ENCODE peak calls at places on chromosomes 7 and 10, in four cellular contexts. One of them, this sample, is unnamed.

GRCh38 chr7:157010588-157011332 is at the start of gene MNX1:
- DNase-seq in germinal center: peak
- DNase-seq in activated T-helper 9 cell treated with anti-CD3 and anti-CD28 coated beads, Interleukin-2, amount 50 U/mL, for 16 hours: peak
- DNase-seq in skeletal muscle cell: no peak
- DNase-seq in this sample: no peak

GRCh38 chr7:19674266-19674960 is 34.4 kb downstream of the POLR1F start:
- DNase-seq in activated T-helper 9 cell treated with anti-CD3 and anti-CD28 coated beads, Interleukin-2, amount 50 U/mL, for 16 hours: no peak
- DNase-seq in skeletal muscle cell: peak
- DNase-seq in germinal center: no peak
- DNase-seq in this sample: no peak

GRCh38 chr10:31642296-31642695 is 286.3 kb downstream of the ARHGAP12 start:
- DNase-seq in skeletal muscle cell: no peak
- DNase-seq in activated T-helper 9 cell treated with anti-CD3 and anti-CD28 coated beads, Interleukin-2, amount 50 U/mL, for 16 hours: no peak
- DNase-seq in germinal center: no peak
- DNase-seq in this sample: no peak

GRCh38 chr10:98168147-98168546 is 33.7 kb downstream of the R3HCC1L start:
- DNase-seq in activated T-helper 9 cell treated with anti-CD3 and anti-CD28 coated beads, Interleukin-2, amount 50 U/mL, for 16 hours: no peak
- DNase-seq in germinal center: peak
- DNase-seq in skeletal muscle cell: no peak
- DNase-seq in this sample: no peak

GRCh38 chr10:107611101-107611500 is 446.6 kb upstream of the SORCS1 start:
- DNase-seq in activated T-helper 9 cell treated with anti-CD3 and anti-CD28 coated beads, Interleukin-2, amount 50 U/mL, for 16 hours: no peak
- DNase-seq in germinal center: no peak
- DNase-seq in skeletal muscle cell: no peak
- DNase-seq in this sample: no peak

GRCh38 chr7:77991656-77992055 is 193.1 kb downstream of the PHTF2 start:
- DNase-seq in skeletal muscle cell: no peak
- DNase-seq in germinal center: no peak
- DNase-seq in activated T-helper 9 cell treated with anti-CD3 and anti-CD28 coated beads, Interleukin-2, amount 50 U/mL, for 16 hours: no peak
- DNase-seq in this sample: no peak

GRCh38 chr7:91777522-91777921 is 103.0 kb downstream of the MTERF1 start:
- DNase-seq in activated T-helper 9 cell treated with anti-CD3 and anti-CD28 coated beads, Interleukin-2, amount 50 U/mL, for 16 hours: no peak
- DNase-seq in skeletal muscle cell: no peak
- DNase-seq in germinal center: no peak
- DNase-seq in this sample: no peak

GRCh38 chr7:151372612-151373265 is 31.1 kb downstream of the NUB1 start:
- DNase-seq in skeletal muscle cell: no peak
- DNase-seq in germinal center: no peak
- DNase-seq in activated T-helper 9 cell treated with anti-CD3 and anti-CD28 coated beads, Interleukin-2, amount 50 U/mL, for 16 hours: no peak
- DNase-seq in this sample: peak

GRCh38 chr10:33204049-33204448 is 130.4 kb downstream of the NRP1 start:
- DNase-seq in activated T-helper 9 cell treated with anti-CD3 and anti-CD28 coated beads, Interleukin-2, amount 50 U/mL, for 16 hours: no peak
- DNase-seq in skeletal muscle cell: no peak
- DNase-seq in germinal center: no peak
- DNase-seq in this sample: no peak

GRCh38 chr10:98039690-98040381 is 9.4 kb upstream of the CRTAC1 start:
- DNase-seq in activated T-helper 9 cell treated with anti-CD3 and anti-CD28 coated beads, Interleukin-2, amount 50 U/mL, for 16 hours: no peak
- DNase-seq in germinal center: no peak
- DNase-seq in skeletal muscle cell: no peak
- DNase-seq in this sample: no peak

GRCh38 chr7:87007063-87007462 is 52.4 kb downstream of the ELAPOR2 start:
- DNase-seq in activated T-helper 9 cell treated with anti-CD3 and anti-CD28 coated beads, Interleukin-2, amount 50 U/mL, for 16 hours: no peak
- DNase-seq in skeletal muscle cell: no peak
- DNase-seq in germinal center: no peak
- DNase-seq in this sample: no peak

GRCh38 chr10:70233109-70233938 is at the start of gene PPA1:
- DNase-seq in activated T-helper 9 cell treated with anti-CD3 and anti-CD28 coated beads, Interleukin-2, amount 50 U/mL, for 16 hours: peak
- DNase-seq in germinal center: peak
- DNase-seq in skeletal muscle cell: peak
- DNase-seq in this sample: peak

GRCh38 chr10:131746241-131746711 is 154.5 kb upstream of the PPP2R2D start:
- DNase-seq in activated T-helper 9 cell treated with anti-CD3 and anti-CD28 coated beads, Interleukin-2, amount 50 U/mL, for 16 hours: no peak
- DNase-seq in germinal center: no peak
- DNase-seq in skeletal muscle cell: no peak
- DNase-seq in this sample: no peak

GRCh38 chr10:7426349-7426748 is 15.5 kb upstream of the SFMBT2 start:
- DNase-seq in activated T-helper 9 cell treated with anti-CD3 and anti-CD28 coated beads, Interleukin-2, amount 50 U/mL, for 16 hours: no peak
- DNase-seq in germinal center: no peak
- DNase-seq in skeletal muscle cell: no peak
- DNase-seq in this sample: no peak